ENCODE peak calls at places on chromosome 19, in six cellular contexts. M is ACHN, H is ovary, X is mesothelial cell of epicardium, R is RPMI7951, T is A673. U is an unnamed sample.

GRCh38 chr19:49638360-49638759 is 1.6 kb downstream of the RRAS start:
- DNase-seq in H (no peak), R (peak; percentile 45), X (no peak), M (peak; percentile 28), T (no peak), U (no peak)

GRCh38 chr19:46944918-46945628 is 74.6 kb upstream of the NPAS1 start:
- DNase-seq in R (peak; percentile 85), H (peak; percentile 44), M (no peak), T (peak; percentile 91), X (peak; percentile 23), U (peak; percentile 72)

GRCh38 chr19:18098891-18099622 is 1.5 kb downstream of the MAST3 start:
- DNase-seq in H (peak; percentile 51), M (peak; percentile 25), T (no peak), X (no peak), R (no peak), U (peak; percentile 44)

GRCh38 chr19:13208131-13208963 is 58.1 kb downstream of the IER2 start:
- DNase-seq in R (peak; percentile 82), H (peak; percentile 47), X (no peak), M (no peak), T (peak; percentile 81), U (no peak)

GRCh38 chr19:55172741-55173140 is 6.3 kb upstream of the DNAAF3 start:
- DNase-seq in H (no peak), T (no peak), R (peak; percentile 68), M (peak; percentile 66), X (no peak), U (no peak)

GRCh38 chr19:6458695-6459355 is 767 bp downstream of the SLC25A23 start:
- DNase-seq in R (no peak), X (no peak), H (peak; percentile 41), M (peak; percentile 9), T (no peak), U (no peak)

GRCh38 chr19:47699360-47699917 is 13.8 kb upstream of the EHD2 start:
- DNase-seq in T (peak; percentile 42), X (no peak), H (peak; percentile 62), M (peak; percentile 62), R (peak; percentile 27), U (no peak)

GRCh38 chr19:14383898-14384669 is 2.8 kb downstream of the ADGRE5 start:
- DNase-seq in R (peak; percentile 72), H (no peak), M (peak; percentile 45), T (peak; percentile 66), X (no peak), U (no peak)

GRCh38 chr19:6045108-6045507 is 65.2 kb downstream of the RFX2 start:
- DNase-seq in H (no peak), X (no peak), M (no peak), T (no peak), R (no peak), U (no peak)

GRCh38 chr19:2536461-2536860 is 60.5 kb downstream of the GADD45B start:
- DNase-seq in H (no peak), T (no peak), M (no peak), X (no peak), R (no peak), U (no peak)